ENCODE peak calls at places on chromosomes 3 and 15, in five cellular contexts. One of them, this sample, is unnamed. For H3F3A and H3K4me1, the result is how much of the 10 kb centered on the place peaks cover.

GRCh38 chr3:191484461-191484860 is 23.5 kb downstream of the PYDC2 start:
- DNase-seq in GM23338: no peak
- DNase-seq in SK-N-SH: no peak
- DNase-seq in GM23248: no peak
- DNase-seq in PC-9: peak
- DNase-seq in this sample: no peak

GRCh38 chr3:187262360-187262759 is 29.2 kb downstream of the MASP1 start:
- DNase-seq in PC-9: no peak
- DNase-seq in SK-N-SH: no peak
- DNase-seq in GM23338: no peak
- DNase-seq in GM23248: no peak
- DNase-seq in this sample: no peak

GRCh38 chr15:89112341-89112971 is 24.2 kb downstream of the ABHD2 start:
- DNase-seq in GM23338: no peak
- DNase-seq in SK-N-SH: no peak
- DNase-seq in PC-9: no peak
- DNase-seq in GM23248: peak
- DNase-seq in this sample: no peak

GRCh38 chr3:184073621-184074020 is 20.8 kb downstream of the HTR3C start:
- DNase-seq in PC-9: no peak
- DNase-seq in GM23338: peak
- DNase-seq in GM23248: no peak
- DNase-seq in SK-N-SH: no peak
- DNase-seq in this sample: no peak

GRCh38 chr15:96367436-96368200 is 37.1 kb downstream of the NR2F2 start:
- DNase-seq in PC-9: no peak
- DNase-seq in SK-N-SH: peak
- DNase-seq in GM23338: peak
- DNase-seq in GM23248: peak
- DNase-seq in this sample: peak

GRCh38 chr3:12222765-12223485 is 64.2 kb upstream of the TIMP4 start:
- DNase-seq in GM23338: no peak
- DNase-seq in SK-N-SH: no peak
- DNase-seq in GM23248: peak
- DNase-seq in PC-9: peak
- DNase-seq in this sample: no peak

GRCh38 chr3:54188176-54188791 is 65.9 kb downstream of the CACNA2D3 start:
- DNase-seq in GM23338: peak
- DNase-seq in PC-9: peak
- DNase-seq in GM23248: peak
- DNase-seq in SK-N-SH: no peak
- DNase-seq in this sample: peak

GRCh38 chr15:100703032-100703578 is 100.7 kb downstream of the ASB7 start:
- DNase-seq in GM23338: no peak
- DNase-seq in PC-9: no peak
- DNase-seq in GM23248: peak
- DNase-seq in SK-N-SH: no peak
- DNase-seq in this sample: no peak

GRCh38 chr3:184284696-184285095 is 8.9 kb downstream of the ECE2 start:
- DNase-seq in GM23248: peak
- DNase-seq in PC-9: peak
- DNase-seq in GM23338: peak
- DNase-seq in SK-N-SH: peak
- DNase-seq in this sample: peak

GRCh38 chr3:195142519-195142918 is 128.4 kb downstream of the XXYLT1 start:
- DNase-seq in PC-9: no peak
- DNase-seq in GM23338: no peak
- DNase-seq in SK-N-SH: no peak
- DNase-seq in GM23248: no peak
- DNase-seq in this sample: no peak

GRCh38 chr15:81337713-81338157 is 13.8 kb upstream of the STARD5 start:
- DNase-seq in PC-9: no peak
- DNase-seq in SK-N-SH: no peak
- DNase-seq in GM23248: peak
- DNase-seq in GM23338: no peak
- DNase-seq in this sample: no peak

GRCh38 chr15:40092416-40093223 is 16.1 kb downstream of the BMF start:
- DNase-seq in GM23338: no peak
- DNase-seq in SK-N-SH: peak
- DNase-seq in GM23248: peak
- DNase-seq in PC-9: no peak
- DNase-seq in this sample: peak
- H3F3A ChIP-seq in GM23338: under half
- H3F3A ChIP-seq in SK-N-SH: under half
- H3F3A ChIP-seq in GM23248: under half
- H3F3A ChIP-seq in PC-9: under half
- H3F3A ChIP-seq in this sample: half or more

GRCh38 chr3:99474776-99475175 is 163.6 kb upstream of the COL8A1 start:
- DNase-seq in GM23338: no peak
- DNase-seq in SK-N-SH: no peak
- DNase-seq in GM23248: peak
- DNase-seq in PC-9: no peak
- DNase-seq in this sample: no peak
- H2AFZ ChIP-seq in GM23338: no peak
- H2AFZ ChIP-seq in SK-N-SH: no peak
- H2AFZ ChIP-seq in GM23248: no peak
- H2AFZ ChIP-seq in PC-9: no peak
- H2AFZ ChIP-seq in this sample: no peak

GRCh38 chr3:14843321-14843720 is 24.6 kb downstream of the FGD5 start:
- DNase-seq in PC-9: no peak
- DNase-seq in SK-N-SH: no peak
- DNase-seq in GM23338: no peak
- DNase-seq in GM23248: no peak
- DNase-seq in this sample: no peak

GRCh38 chr3:14845180-14845579 is 26.4 kb downstream of the FGD5 start:
- DNase-seq in SK-N-SH: no peak
- DNase-seq in GM23338: no peak
- DNase-seq in PC-9: no peak
- DNase-seq in GM23248: no peak
- DNase-seq in this sample: no peak

GRCh38 chr3:14846481-14846880 is 27.7 kb downstream of the FGD5 start:
- DNase-seq in GM23338: no peak
- DNase-seq in SK-N-SH: no peak
- DNase-seq in PC-9: no peak
- DNase-seq in GM23248: no peak
- DNase-seq in this sample: no peak

GRCh38 chr3:14845826-14846225 is 27.1 kb downstream of the FGD5 start:
- DNase-seq in GM23338: no peak
- DNase-seq in GM23248: no peak
- DNase-seq in SK-N-SH: no peak
- DNase-seq in PC-9: no peak
- DNase-seq in this sample: no peak

GRCh38 chr3:14844386-14845170 is 25.8 kb downstream of the FGD5 start:
- DNase-seq in GM23248: no peak
- DNase-seq in SK-N-SH: no peak
- DNase-seq in PC-9: no peak
- DNase-seq in GM23338: no peak
- DNase-seq in this sample: no peak
- H3K4me1 ChIP-seq in GM23248: under half
- H3K4me1 ChIP-seq in SK-N-SH: under half
- H3K4me1 ChIP-seq in PC-9: under half
- H3K4me1 ChIP-seq in GM23338: under half
- H3K4me1 ChIP-seq in this sample: under half

GRCh38 chr3:168730073-168730472 is 634.3 kb upstream of the GOLIM4 start:
- DNase-seq in GM23248: no peak
- DNase-seq in PC-9: no peak
- DNase-seq in GM23338: peak
- DNase-seq in SK-N-SH: no peak
- DNase-seq in this sample: no peak
- H3F3A ChIP-seq in GM23248: under half
- H3F3A ChIP-seq in PC-9: under half
- H3F3A ChIP-seq in GM23338: under half
- H3F3A ChIP-seq in SK-N-SH: under half
- H3F3A ChIP-seq in this sample: under half

GRCh38 chr3:150519026-150519425 is 27.3 kb downstream of the SERP1 start:
- DNase-seq in GM23338: no peak
- DNase-seq in PC-9: no peak
- DNase-seq in SK-N-SH: no peak
- DNase-seq in GM23248: no peak
- DNase-seq in this sample: no peak
- H2AFZ ChIP-seq in GM23338: no peak
- H2AFZ ChIP-seq in PC-9: peak
- H2AFZ ChIP-seq in SK-N-SH: no peak
- H2AFZ ChIP-seq in GM23248: no peak
- H2AFZ ChIP-seq in this sample: no peak

GRCh38 chr15:67140078-67140833 is 74.9 kb downstream of the SMAD3 start:
- DNase-seq in SK-N-SH: no peak
- DNase-seq in PC-9: no peak
- DNase-seq in GM23248: no peak
- DNase-seq in GM23338: no peak
- DNase-seq in this sample: no peak
- H3K4me1 ChIP-seq in SK-N-SH: under half
- H3K4me1 ChIP-seq in PC-9: under half
- H3K4me1 ChIP-seq in GM23248: half or more
- H3K4me1 ChIP-seq in GM23338: half or more
- H3K4me1 ChIP-seq in this sample: under half

GRCh38 chr15:86550075-86550474 is 470.4 kb downstream of the AGBL1 start:
- DNase-seq in GM23248: no peak
- DNase-seq in GM23338: no peak
- DNase-seq in PC-9: no peak
- DNase-seq in SK-N-SH: no peak
- DNase-seq in this sample: no peak
- H3F3A ChIP-seq in GM23248: under half
- H3F3A ChIP-seq in GM23338: under half
- H3F3A ChIP-seq in PC-9: under half
- H3F3A ChIP-seq in SK-N-SH: under half
- H3F3A ChIP-seq in this sample: under half

GRCh38 chr3:178916223-178916622 is 155.4 kb downstream of the ZMAT3 start:
- DNase-seq in GM23248: no peak
- DNase-seq in SK-N-SH: no peak
- DNase-seq in GM23338: no peak
- DNase-seq in PC-9: no peak
- DNase-seq in this sample: no peak
- H2AFZ ChIP-seq in GM23248: no peak
- H2AFZ ChIP-seq in SK-N-SH: no peak
- H2AFZ ChIP-seq in GM23338: no peak
- H2AFZ ChIP-seq in PC-9: no peak
- H2AFZ ChIP-seq in this sample: no peak

GRCh38 chr3:14801668-14802067 is 17.1 kb upstream of the FGD5 start:
- DNase-seq in SK-N-SH: no peak
- DNase-seq in PC-9: no peak
- DNase-seq in GM23338: no peak
- DNase-seq in GM23248: no peak
- DNase-seq in this sample: no peak

GRCh38 chr3:14802332-14802731 is 16.4 kb upstream of the FGD5 start:
- DNase-seq in GM23338: no peak
- DNase-seq in PC-9: no peak
- DNase-seq in SK-N-SH: no peak
- DNase-seq in GM23248: no peak
- DNase-seq in this sample: no peak

GRCh38 chr3:14803981-14804834 is 14.6 kb upstream of the FGD5 start:
- DNase-seq in GM23338: peak
- DNase-seq in GM23248: no peak
- DNase-seq in PC-9: no peak
- DNase-seq in SK-N-SH: peak
- DNase-seq in this sample: no peak

GRCh38 chr3:14804835-14805780 is 13.7 kb upstream of the FGD5 start:
- DNase-seq in PC-9: no peak
- DNase-seq in SK-N-SH: no peak
- DNase-seq in GM23338: no peak
- DNase-seq in GM23248: no peak
- DNase-seq in this sample: no peak

DNA sequence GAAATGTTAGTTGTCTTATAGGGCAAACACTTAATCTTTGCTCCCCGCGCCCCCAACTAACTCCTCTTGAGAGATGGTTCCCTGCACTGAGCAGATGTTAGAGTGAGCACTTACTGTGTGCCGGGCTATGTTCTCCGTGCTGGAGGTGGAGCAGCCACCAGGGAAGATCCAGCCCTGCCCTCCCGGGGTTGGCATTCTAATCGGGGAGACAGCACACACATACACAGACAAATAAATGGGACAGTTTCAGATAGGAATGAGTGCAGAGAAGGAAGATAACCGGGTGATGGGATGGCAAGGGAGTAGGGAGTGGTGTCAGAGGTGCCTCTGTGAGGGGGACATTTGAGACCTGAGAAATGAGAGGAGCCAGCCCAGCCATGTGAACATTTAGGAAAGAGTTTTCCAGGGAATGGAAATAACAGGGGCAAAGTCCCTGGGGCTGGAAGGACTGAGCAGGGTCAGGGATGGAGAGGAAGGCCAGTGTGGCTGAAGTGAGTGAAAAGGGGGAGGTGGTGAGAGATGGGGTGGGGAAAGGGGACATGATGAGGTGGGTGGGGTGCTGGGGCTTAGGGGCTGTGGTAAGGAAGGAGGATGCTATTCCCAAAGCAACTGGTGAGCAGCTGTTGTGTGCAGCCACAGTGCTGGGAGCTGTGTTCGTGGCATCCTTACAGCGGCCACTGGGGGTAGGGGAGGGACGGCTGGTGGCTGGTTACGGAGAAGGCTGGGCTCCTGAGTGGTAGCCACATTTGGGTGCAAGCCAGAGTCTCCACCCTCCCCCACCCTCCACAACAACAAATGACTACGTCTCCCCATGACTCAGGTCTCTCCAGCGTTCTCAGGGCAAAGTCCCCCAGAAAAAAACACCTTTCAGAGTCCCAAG is 15.4 kb upstream of the FGD5 start:
- DNase-seq in GM23248: peak
- DNase-seq in GM23338: peak
- DNase-seq in PC-9: no peak
- DNase-seq in SK-N-SH: peak
- DNase-seq in this sample: no peak
- H3K4me1 ChIP-seq in GM23248: under half
- H3K4me1 ChIP-seq in GM23338: under half
- H3K4me1 ChIP-seq in PC-9: under half
- H3K4me1 ChIP-seq in SK-N-SH: under half
- H3K4me1 ChIP-seq in this sample: under half

This sample was measured in neural progenitor cell.